ENCODE peak calls at places on chromosome 15, in six cellular contexts. Z, T, I, U, D and F are unnamed samples.

GRCh38 chr15:42084465-42085235 is 9.7 kb downstream of the PLA2G4D start:
- DNase-seq in Z (peak; percentile 54), T (no peak), I (no peak), U (peak; percentile 76), D (peak; percentile 77), F (peak; percentile 72)

GRCh38 chr15:74402873-74403589 is 30.7 kb downstream of the SEMA7A start:
- DNase-seq in Z (peak; percentile 89), T (no peak), I (no peak), U (no peak), D (no peak), F (no peak)

GRCh38 chr15:97200161-97200560 is 760.3 kb upstream of the ARRDC4 start:
- DNase-seq in Z (no peak), T (no peak), I (no peak), U (no peak), D (no peak), F (no peak)

GRCh38 chr15:68620721-68621528 is 42.1 kb downstream of the CORO2B start:
- DNase-seq in Z (no peak), T (peak; percentile 87), I (peak; percentile 97), U (peak; percentile 79), D (no peak), F (peak; percentile 85)

GRCh38 chr15:63256433-63256884 is 20.9 kb upstream of the APH1B start:
- DNase-seq in Z (no peak), T (no peak), I (no peak), U (peak; percentile 32), D (no peak), F (no peak)

GRCh38 chr15:27768731-27769510 is 330.2 kb downstream of the OCA2 start:
- DNase-seq in Z (no peak), T (no peak), I (no peak), U (no peak), D (no peak), F (no peak)

GRCh38 chr15:48358229-48358641 is 27.0 kb downstream of the DUT start:
- DNase-seq in Z (peak; percentile 19), T (no peak), I (no peak), U (no peak), D (no peak), F (no peak)

GRCh38 chr15:27743078-27743477 is 356.0 kb downstream of the OCA2 start:
- DNase-seq in Z (no peak), T (no peak), I (no peak), U (no peak), D (no peak), F (no peak)

GRCh38 chr15:69035918-69036258 is 21.4 kb downstream of the NOX5 start:
- DNase-seq in Z (no peak), T (no peak), I (no peak), U (no peak), D (no peak), F (no peak)

GRCh38 chr15:87687176-87687890 is 569.2 kb downstream of the NTRK3 start:
- DNase-seq in Z (no peak), T (no peak), I (no peak), U (no peak), D (no peak), F (peak; percentile 55)

GRCh38 chr15:99440551-99441426 is 125.0 kb upstream of the MEF2A start:
- DNase-seq in Z (no peak), T (no peak), I (no peak), U (no peak), D (peak; percentile 12), F (peak; percentile 39)

GRCh38 chr15:81229596-81229995 is 32.9 kb downstream of the IL16 start:
- DNase-seq in Z (no peak), T (no peak), I (peak; percentile 84), U (no peak), D (no peak), F (no peak)

GRCh38 chr15:62711691-62712454 is 330.7 kb upstream of the TPM1 start:
- DNase-seq in Z (no peak), T (no peak), I (no peak), U (no peak), D (no peak), F (no peak)

GRCh38 chr15:99412626-99413025 is 153.2 kb upstream of the MEF2A start:
- DNase-seq in Z (no peak), T (no peak), I (no peak), U (no peak), D (no peak), F (no peak)

GRCh38 chr15:87873501-87873900 is 383.0 kb downstream of the NTRK3 start:
- DNase-seq in Z (no peak), T (no peak), I (no peak), U (no peak), D (no peak), F (no peak)

GRCh38 chr15:43903864-43904290 is 77.1 kb downstream of the WDR76 start:
- DNase-seq in Z (peak; percentile 78), T (no peak), I (no peak), U (peak; percentile 81), D (peak; percentile 82), F (peak; percentile 81)

GRCh38 chr15:40436892-40437753 is 3.6 kb upstream of the BAHD1 start:
- DNase-seq in Z (no peak), T (no peak), I (no peak), U (no peak), D (peak; percentile 56), F (no peak)

GRCh38 chr15:43190178-43190577 is 5.0 kb downstream of the CCNDBP1 start:
- DNase-seq in Z (no peak), T (no peak), I (no peak), U (no peak), D (no peak), F (no peak)

GRCh38 chr15:60751985-60752952 is 273.3 kb upstream of the ICE2 start:
- DNase-seq in Z (no peak), T (no peak), I (no peak), U (peak; percentile 63), D (no peak), F (peak; percentile 36)

GRCh38 chr15:87941606-87942005 is 314.9 kb downstream of the NTRK3 start:
- DNase-seq in Z (no peak), T (no peak), I (no peak), U (no peak), D (no peak), F (no peak)

GRCh38 chr15:64132217-64132616 is 19.3 kb upstream of the SNX22 start:
- DNase-seq in Z (no peak), T (no peak), I (no peak), U (no peak), D (no peak), F (no peak)

GRCh38 chr15:52394020-52394608 is 98.5 kb upstream of the MYO5C start:
- DNase-seq in Z (no peak), T (no peak), I (no peak), U (no peak), D (no peak), F (no peak)

GRCh38 chr15:98643104-98643503 is 5.2 kb upstream of the IGF1R start:
- DNase-seq in Z (no peak), T (no peak), I (no peak), U (no peak), D (no peak), F (no peak)

GRCh38 chr15:99368743-99369142 is 117.5 kb downstream of the LRRC28 start:
- DNase-seq in Z (no peak), T (no peak), I (no peak), U (no peak), D (no peak), F (no peak)

GRCh38 chr15:43086551-43086950 is 19.3 kb downstream of the UBR1 start:
- DNase-seq in Z (no peak), T (no peak), I (no peak), U (no peak), D (no peak), F (no peak)

DNA sequence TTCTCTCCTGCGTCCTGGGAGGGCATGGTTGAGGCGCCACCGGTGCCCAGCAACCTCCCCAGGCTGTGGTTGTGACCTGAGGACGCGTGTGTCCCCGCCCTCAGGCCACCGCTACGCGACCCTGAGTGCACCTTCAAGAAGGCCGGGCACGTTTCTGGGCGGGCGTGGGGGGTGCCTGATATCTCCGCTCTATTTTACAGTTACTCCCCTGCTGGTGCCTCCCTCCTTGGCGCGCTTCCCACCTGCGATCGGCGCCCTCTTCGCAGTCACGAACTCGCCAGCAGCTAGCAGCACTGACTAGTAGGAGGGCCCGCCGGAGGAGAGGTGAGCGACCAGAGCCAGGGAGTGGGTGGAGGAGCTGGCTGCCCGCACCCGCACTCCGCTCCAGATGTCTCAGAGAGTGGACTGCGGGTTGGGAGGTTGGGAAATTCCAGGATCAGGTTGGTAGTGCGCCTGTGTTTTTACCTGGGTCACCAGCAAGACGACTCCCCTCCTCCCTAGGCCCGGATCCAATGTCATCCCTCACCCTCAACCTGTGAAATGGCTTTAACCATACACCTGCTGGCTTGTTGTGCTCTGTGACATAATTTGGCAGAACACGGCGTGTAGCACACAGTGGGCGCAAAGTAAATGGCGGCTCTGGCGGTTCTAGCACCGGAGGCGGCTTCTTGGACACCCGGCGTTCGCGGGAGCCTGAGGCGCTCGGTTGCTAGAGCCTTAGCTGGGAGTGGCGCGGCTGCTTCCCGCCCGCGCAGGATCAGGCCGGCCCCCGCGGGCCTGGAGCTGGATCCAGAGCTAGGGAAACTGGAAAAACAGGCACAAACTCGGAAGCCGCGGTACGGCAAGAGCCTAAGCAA is 43.4 kb upstream of the POLG start:
- DNase-seq in Z (no peak), T (no peak), I (no peak), U (peak; percentile 47), D (no peak), F (no peak)
- H3K4me3 ChIP-seq in Z (no peak overlapping the region), T (no peak overlapping the region), I (peak overlapping the region; percentile 44), U (no peak overlapping the region), D (no peak overlapping the region), F (no peak overlapping the region)

GRCh38 chr15:75578948-75579908 is at the start of gene PTPN9:
- DNase-seq in Z (peak; percentile 87), T (no peak), I (peak; percentile 89), U (peak; percentile 93), D (peak; percentile 89), F (peak; percentile 90)
- TF ChIP-seq CTCF in Z (peak; percentile 66), T (peak; percentile 58), I (no peak), U (peak; percentile 59), D (peak; percentile 49), F (peak; percentile 42)

DNA sequence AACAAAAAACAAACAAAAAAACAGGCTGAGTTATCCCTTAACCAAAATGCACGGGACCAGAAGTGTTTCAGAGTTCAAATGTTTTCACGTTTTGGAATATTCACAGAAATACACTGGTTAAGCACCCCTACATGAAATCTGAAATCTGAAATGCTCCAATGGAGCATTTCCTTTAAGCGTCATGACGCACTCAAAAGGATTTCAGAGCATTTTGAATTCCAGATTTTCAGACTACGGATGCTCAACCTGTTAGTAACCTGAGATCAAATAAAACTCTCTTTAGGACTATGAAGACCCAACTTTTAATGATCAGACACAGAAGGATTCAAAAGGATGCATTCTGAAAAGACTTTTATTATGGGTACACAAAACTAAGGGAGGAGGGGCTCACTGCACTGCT is 9.6 kb downstream of the CLPX start:
- DNase-seq in Z (no peak), T (no peak), I (no peak), U (no peak), D (no peak), F (no peak)
- H3K36me3 ChIP-seq in Z (peaks cover 92% of the 10 kb centered on the region), T (peaks cover 7% of the 10 kb centered on the region), I (peaks cover 82% of the 10 kb centered on the region), U (peaks cover 4% of the 10 kb centered on the region), D (peaks cover 81% of the 10 kb centered on the region), F (peaks cover 69% of the 10 kb centered on the region)

GRCh38 chr15:38627684-38628277 is 63.2 kb upstream of the RASGRP1 start:
- DNase-seq in Z (no peak), T (no peak), I (no peak), U (no peak), D (peak; percentile 69), F (no peak)

GRCh38 chr15:38636597-38636996 is 72.0 kb upstream of the RASGRP1 start:
- DNase-seq in Z (no peak), T (no peak), I (no peak), U (no peak), D (no peak), F (no peak)

GRCh38 chr15:38635170-38635569 is 70.6 kb upstream of the RASGRP1 start:
- DNase-seq in Z (no peak), T (no peak), I (no peak), U (no peak), D (no peak), F (no peak)

GRCh38 chr15:38626443-38627050 is 61.9 kb upstream of the RASGRP1 start:
- DNase-seq in Z (no peak), T (no peak), I (no peak), U (no peak), D (no peak), F (no peak)

GRCh38 chr15:38631126-38632075 is 66.8 kb upstream of the RASGRP1 start:
- DNase-seq in Z (no peak), T (no peak), I (no peak), U (no peak), D (no peak), F (no peak)
- H3K4me3 ChIP-seq in Z (no peak overlapping the region), T (no peak overlapping the region), I (no peak overlapping the region), U (no peak overlapping the region), D (no peak overlapping the region), F (no peak overlapping the region)